ENCODE peak calls at places on chromosomes 6 and 20, in four cellular contexts. V, P, K and R are unnamed samples.

GRCh38 chr20:9021699-9022098 is 47.2 kb upstream of the PLCB4 start:
- DNase-seq in V (peak; percentile 45), P (peak; percentile 53), K (no peak), R (no peak)

GRCh38 chr6:16157909-16158308 is 29.0 kb downstream of the MYLIP start:
- DNase-seq in V (no peak), P (no peak), K (no peak), R (no peak)

GRCh38 chr6:109610555-109610954 is 80.4 kb downstream of the AK9 start:
- DNase-seq in V (no peak), P (no peak), K (no peak), R (no peak)

GRCh38 chr6:158703840-158704822 is 54.3 kb downstream of the SYTL3 start:
- DNase-seq in V (peak; percentile 64), P (peak; percentile 95), K (peak; percentile 89), R (peak; percentile 89)

GRCh38 chr20:35552914-35553313 is 11.0 kb downstream of the ERGIC3 start:
- DNase-seq in V (no peak), P (no peak), K (no peak), R (no peak)

GRCh38 chr6:160102956-160103824 is 18.4 kb upstream of the SLC22A1 start:
- DNase-seq in V (no peak), P (peak; percentile 82), K (no peak), R (no peak)

GRCh38 chr20:46139908-46140482 is 21.9 kb downstream of the CD40 start:
- DNase-seq in V (peak; percentile 80), P (no peak), K (no peak), R (no peak)

GRCh38 chr6:7194657-7195056 is 86.9 kb downstream of the RREB1 start:
- DNase-seq in V (no peak), P (no peak), K (no peak), R (no peak)

GRCh38 chr20:41058007-41058673 is 29.5 kb downstream of the TOP1 start:
- DNase-seq in V (peak; percentile 64), P (no peak), K (no peak), R (no peak)

GRCh38 chr6:43635387-43636311 is at the start of gene MAD2L1BP:
- DNase-seq in V (peak; percentile 55), P (peak; percentile 93), K (peak; percentile 86), R (peak; percentile 66)

GRCh38 chr6:117326396-117326795 is 61.0 kb downstream of the VGLL2 start:
- DNase-seq in V (no peak), P (no peak), K (no peak), R (no peak)

GRCh38 chr20:8399963-8400362 is 267.9 kb downstream of the PLCB1 start:
- DNase-seq in V (no peak), P (no peak), K (no peak), R (no peak)

GRCh38 chr20:47330933-47331708 is 25.4 kb downstream of the ZMYND8 start:
- DNase-seq in V (peak; percentile 83), P (no peak), K (no peak), R (no peak)

GRCh38 chr6:83215131-83216047 is 22.2 kb downstream of the RWDD2A start:
- DNase-seq in V (peak; percentile 51), P (peak; percentile 69), K (peak; percentile 21), R (peak; percentile 40)

GRCh38 chr6:90715093-90715655 is 128.3 kb upstream of the MAP3K7 start:
- DNase-seq in V (peak; percentile 40), P (no peak), K (no peak), R (no peak)

GRCh38 chr20:1479831-1480595 is 11.2 kb downstream of the SIRPB2 start:
- DNase-seq in V (no peak), P (no peak), K (no peak), R (no peak)

GRCh38 chr6:157139054-157139708 is 184.1 kb downstream of the TMEM242 start:
- DNase-seq in V (no peak), P (peak; percentile 88), K (no peak), R (no peak)

GRCh38 chr20:34538671-34539123 is 19.8 kb upstream of the MAP1LC3A start:
- DNase-seq in V (peak; percentile 32), P (peak; percentile 86), K (peak; percentile 49), R (peak; percentile 42)

GRCh38 chr6:29853245-29853644 is 25.6 kb downstream of the HLA-G start:
- DNase-seq in V (no peak), P (no peak), K (no peak), R (no peak)

GRCh38 chr20:36128463-36129176 is 25.9 kb upstream of the EPB41L1 start:
- DNase-seq in V (peak; percentile 46), P (no peak), K (no peak), R (no peak)

GRCh38 chr6:133768656-133769295 is 120.1 kb upstream of the TCF21 start:
- DNase-seq in V (peak; percentile 60), P (no peak), K (peak; percentile 25), R (no peak)

GRCh38 chr6:79467716-79468115 is 69.5 kb downstream of the LCA5 start:
- DNase-seq in V (peak; percentile 20), P (peak; percentile 67), K (no peak), R (no peak)

GRCh38 chr6:25050356-25050755 is 114.6 kb upstream of the RIPOR2 start:
- DNase-seq in V (peak; percentile 61), P (no peak), K (no peak), R (peak; percentile 53)

GRCh38 chr6:71420693-71421328 is 132.2 kb downstream of the OGFRL1 start:
- DNase-seq in V (peak; percentile 95), P (peak; percentile 98), K (peak; percentile 95), R (no peak)

GRCh38 chr6:160267102-160267501 is 8.5 kb upstream of the SLC22A2 start:
- DNase-seq in V (no peak), P (peak; percentile 26), K (no peak), R (no peak)

GRCh38 chr6:20693466-20694063 is 159.3 kb downstream of the CDKAL1 start:
- DNase-seq in V (peak; percentile 52), P (no peak), K (no peak), R (no peak)

GRCh38 chr6:71294121-71294523 is 5.5 kb downstream of the OGFRL1 start:
- DNase-seq in V (no peak), P (no peak), K (no peak), R (no peak)

GRCh38 chr6:124924333-124924759 is 37.9 kb upstream of the RNF217 start:
- DNase-seq in V (no peak), P (no peak), K (no peak), R (no peak)

GRCh38 chr20:24034820-24035219 is 46.2 kb upstream of the GGTLC1 start:
- DNase-seq in V (peak; percentile 79), P (no peak), K (no peak), R (no peak)

GRCh38 chr6:150152891-150153876 is 10.3 kb downstream of the PPP1R14C start:
- DNase-seq in V (peak; percentile 67), P (no peak), K (no peak), R (no peak)
- H3K27ac ChIP-seq in V (peak overlapping the region; percentile 81), P (no peak overlapping the region), K (no peak overlapping the region), R (no peak overlapping the region)

DNA sequence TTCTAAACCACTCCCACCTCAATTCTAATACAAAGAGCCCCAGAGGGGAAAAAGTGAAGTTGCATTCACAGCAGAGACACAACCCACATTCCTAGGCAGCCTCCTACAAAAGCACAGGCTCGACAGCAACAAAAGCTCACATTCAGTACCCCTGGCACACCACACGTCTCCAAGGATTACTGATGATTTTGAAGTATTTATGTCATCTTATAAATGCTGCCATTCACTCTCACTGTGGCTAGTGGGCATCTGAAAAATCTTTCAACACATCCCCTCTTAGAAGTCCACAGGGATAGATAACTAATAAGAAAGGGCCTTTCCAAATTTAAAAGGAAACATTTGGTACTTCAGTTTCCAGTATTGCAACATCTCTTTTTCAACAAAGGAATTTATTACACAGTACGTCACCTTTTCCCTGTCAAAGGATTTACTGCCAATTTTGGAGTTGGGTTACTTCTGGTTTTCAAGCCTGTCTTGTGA is 146.7 kb downstream of the TASP1 start:
- DNase-seq in V (peak; percentile 80), P (peak; percentile 65), K (no peak), R (no peak)
- TF ChIP-seq CTCF in V (peak; percentile 20), P (peak; percentile 54), K (no peak), R (no peak)

DNA sequence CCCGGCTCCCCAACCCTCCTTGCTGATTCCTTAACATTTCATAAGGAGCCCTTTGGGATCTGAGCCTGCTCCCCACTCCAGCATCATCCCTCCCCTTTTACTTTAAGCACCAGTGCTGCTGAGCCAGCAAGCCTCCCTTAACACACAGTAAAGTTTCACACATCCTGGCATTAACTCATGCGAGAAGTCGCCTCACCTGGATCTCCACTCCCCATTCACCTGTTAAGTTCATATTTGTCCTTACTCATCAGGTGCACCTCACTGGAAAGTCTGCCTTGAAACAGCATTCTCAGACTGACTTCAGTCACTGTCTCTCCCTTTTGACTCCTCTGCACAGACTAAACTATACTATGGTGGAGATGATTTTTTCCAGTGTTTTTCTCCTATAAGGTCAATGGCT is 47.8 kb upstream of the MAP7 start:
- DNase-seq in V (no peak), P (no peak), K (no peak), R (no peak)
- H3K27ac ChIP-seq in V (no peak overlapping the region), P (no peak overlapping the region), K (peak overlapping the region; percentile 66), R (no peak overlapping the region)

GRCh38 chr6:165055231-165055630 is 254.2 kb downstream of the C6orf118 start:
- DNase-seq in V (no peak), P (peak; percentile 50), K (no peak), R (no peak)

GRCh38 chr6:165047952-165048351 is 261.5 kb downstream of the C6orf118 start:
- DNase-seq in V (no peak), P (no peak), K (no peak), R (no peak)

GRCh38 chr6:165045631-165046030 is 263.8 kb downstream of the C6orf118 start:
- DNase-seq in V (no peak), P (no peak), K (no peak), R (no peak)

GRCh38 chr6:165052561-165053500 is 256.6 kb downstream of the C6orf118 start:
- DNase-seq in V (no peak), P (no peak), K (no peak), R (no peak)

DNA sequence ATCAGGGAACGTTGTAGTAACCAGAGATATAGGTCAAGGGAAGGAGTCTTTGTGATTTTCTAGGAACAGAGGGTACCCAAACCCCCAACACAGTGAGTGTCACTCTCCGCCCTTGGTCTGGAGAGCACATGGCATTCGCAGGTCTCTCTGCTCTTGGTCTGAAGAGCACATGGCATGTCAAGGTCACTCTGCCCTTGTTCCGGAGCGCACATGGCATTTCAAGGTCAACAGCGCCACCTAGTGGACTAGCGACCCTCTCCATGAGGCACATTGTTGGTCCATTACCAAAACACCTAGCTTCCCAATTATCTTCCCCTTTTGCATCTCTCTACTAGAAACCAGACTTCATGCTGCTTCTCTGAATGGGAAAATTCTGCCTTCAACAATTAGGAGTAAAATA is 260.0 kb downstream of the C6orf118 start:
- DNase-seq in V (no peak), P (peak; percentile 93), K (no peak), R (no peak)
- TF ChIP-seq CTCF in V (peak; percentile 14), P (peak; percentile 91), K (peak; percentile 48), R (no peak)

DNA sequence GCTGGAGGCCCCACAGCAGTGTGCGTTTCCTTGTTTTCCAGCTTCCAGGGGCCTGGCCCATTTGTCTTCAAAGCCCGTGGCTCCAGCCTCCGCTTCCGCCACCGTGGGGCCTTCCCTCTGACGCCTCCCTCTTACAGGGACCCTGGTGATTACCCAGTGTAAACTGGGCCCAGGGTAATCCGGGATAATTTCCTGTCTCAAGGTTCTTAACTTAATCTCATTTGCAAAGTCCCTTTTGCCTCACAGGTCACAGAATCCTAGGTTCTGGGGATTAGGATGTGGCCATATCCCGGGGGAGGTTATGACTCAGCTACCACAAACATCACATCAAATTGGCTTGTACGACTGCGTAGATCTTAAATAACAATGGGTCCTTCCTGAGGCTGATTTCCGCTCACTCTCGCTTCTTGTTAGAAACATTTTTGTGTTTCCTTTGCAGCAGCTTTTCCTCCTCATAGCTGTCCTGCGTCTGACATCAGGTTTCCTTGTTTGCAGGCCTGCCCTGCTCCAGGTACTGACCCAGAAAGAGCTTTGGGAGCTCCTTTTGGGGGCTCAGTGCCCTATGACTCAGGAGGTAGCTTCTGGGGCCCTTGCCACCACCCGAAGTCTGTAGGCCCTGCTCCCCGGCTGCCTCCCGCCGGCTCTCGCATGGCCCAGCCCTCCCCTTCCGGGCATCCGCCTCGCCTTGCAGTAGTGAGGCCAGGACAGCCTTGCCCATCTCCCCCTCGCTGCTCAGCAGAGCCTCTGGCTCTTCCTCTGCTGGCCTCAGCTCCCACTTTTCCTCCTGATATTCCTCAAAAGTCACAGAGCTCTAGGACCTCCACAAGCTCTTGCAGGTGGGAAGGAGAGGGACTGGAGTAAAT is 100.5 kb downstream of the ERMARD start:
- DNase-seq in V (peak; percentile 69), P (peak; percentile 70), K (no peak), R (no peak)
- H3K27ac ChIP-seq in V (no peak overlapping the region), P (no peak overlapping the region), K (peak overlapping the region; percentile 48), R (no peak overlapping the region)